ENCODE peak calls at places on chromosomes 6 and 20, in six cellular contexts. J is RCC 7860; N is foreskin fibroblast; W is AG08395; P is nucleus accumbens; V is stimulated activated CD4-positive, alpha-beta T cell treated with anti-CD3 and anti-CD28 coated beads, Interleukin-15, amount 100 ng/mL, for 1 hour. B is an unnamed sample.

GRCh38 chr6:104613416-104614001 is 246.2 kb downstream of the HACE1 start:
- DNase-seq in V (no peak), P (no peak), W (peak; percentile 11), N (no peak), J (no peak), B (no peak)

GRCh38 chr6:15842718-15843117 is 179.9 kb upstream of the DTNBP1 start:
- DNase-seq in J (no peak), W (peak; percentile 20), N (peak; percentile 15), P (no peak), V (no peak), B (no peak)

GRCh38 chr6:25366785-25367657 is 87.8 kb downstream of the CARMIL1 start:
- DNase-seq in N (no peak), W (no peak), J (no peak), V (no peak), P (no peak), B (no peak)

GRCh38 chr20:62424249-62425109 is 2.9 kb downstream of the RBBP8NL start:
- DNase-seq in W (no peak), V (no peak), N (no peak), J (no peak), P (no peak), B (no peak)

GRCh38 chr20:34403063-34403827 is 40.2 kb downstream of the ITCH start:
- DNase-seq in J (no peak), W (no peak), V (no peak), P (no peak), N (no peak), B (no peak)

GRCh38 chr20:50575869-50576720 is 65.9 kb downstream of the PTPN1 start:
- DNase-seq in P (peak; percentile 45), W (peak; percentile 67), J (peak; percentile 34), V (peak; percentile 50), N (peak; percentile 83), B (peak; percentile 86)

GRCh38 chr6:108464506-108465084 is 96.1 kb upstream of the FOXO3 start:
- DNase-seq in P (no peak), V (no peak), N (no peak), W (no peak), J (no peak), B (no peak)

GRCh38 chr6:142187209-142187608 is 40.1 kb downstream of the VTA1 start:
- DNase-seq in N (peak; percentile 31), P (no peak), J (no peak), V (no peak), W (peak; percentile 4), B (no peak)

GRCh38 chr20:44616604-44616964 is 34.2 kb downstream of the PKIG start:
- DNase-seq in V (no peak), P (peak; percentile 56), N (no peak), J (no peak), W (no peak), B (peak; percentile 85)

B was measured in H7.